ENCODE peak calls at places on chromosomes 4 and X, in four cellular contexts. One of them, this sample, is unnamed. For H3K4me1, the result is how much of the 10 kb centered on the place peaks cover.

GRCh38 chr4:163767993-163768392 is 273.5 kb downstream of the TMA16 start:
- DNase-seq in endothelial cell of umbilical vein: no peak
- DNase-seq in stomach: no peak
- DNase-seq in suprapubic skin: no peak
- DNase-seq in this sample: no peak

GRCh38 chr4:104976258-104976657 is 170.4 kb upstream of the TET2 start:
- DNase-seq in suprapubic skin: no peak
- DNase-seq in stomach: no peak
- DNase-seq in endothelial cell of umbilical vein: no peak
- DNase-seq in this sample: no peak

GRCh38 chr4:69563424-69563823 is 67.7 kb upstream of the UGT2B4 start:
- DNase-seq in suprapubic skin: no peak
- DNase-seq in stomach: no peak
- DNase-seq in endothelial cell of umbilical vein: no peak
- DNase-seq in this sample: no peak

GRCh38 chr4:39118034-39118658 is 56.1 kb downstream of the KLHL5 start:
- DNase-seq in endothelial cell of umbilical vein: no peak
- DNase-seq in suprapubic skin: no peak
- DNase-seq in stomach: no peak
- DNase-seq in this sample: no peak

GRCh38 chrX:14616876-14617275 is 87.5 kb downstream of the GLRA2 start:
- DNase-seq in endothelial cell of umbilical vein: no peak
- DNase-seq in stomach: no peak
- DNase-seq in suprapubic skin: no peak
- DNase-seq in this sample: no peak

GRCh38 chr4:70734168-70734954 is 12.6 kb downstream of the RUFY3 start:
- DNase-seq in suprapubic skin: no peak
- DNase-seq in endothelial cell of umbilical vein: peak
- DNase-seq in stomach: no peak
- DNase-seq in this sample: peak

GRCh38 chr4:6372649-6373525 is 99.5 kb downstream of the PPP2R2C start:
- DNase-seq in stomach: no peak
- DNase-seq in endothelial cell of umbilical vein: peak
- DNase-seq in suprapubic skin: no peak
- DNase-seq in this sample: no peak

GRCh38 chr4:38049545-38050170 is 89.5 kb downstream of the PTTG2 start:
- DNase-seq in endothelial cell of umbilical vein: no peak
- DNase-seq in suprapubic skin: no peak
- DNase-seq in stomach: no peak
- DNase-seq in this sample: no peak

GRCh38 chr4:1476140-1476513 is 69.9 kb upstream of the NKX1-1 start:
- DNase-seq in stomach: no peak
- DNase-seq in endothelial cell of umbilical vein: no peak
- DNase-seq in suprapubic skin: peak
- DNase-seq in this sample: no peak

DNA sequence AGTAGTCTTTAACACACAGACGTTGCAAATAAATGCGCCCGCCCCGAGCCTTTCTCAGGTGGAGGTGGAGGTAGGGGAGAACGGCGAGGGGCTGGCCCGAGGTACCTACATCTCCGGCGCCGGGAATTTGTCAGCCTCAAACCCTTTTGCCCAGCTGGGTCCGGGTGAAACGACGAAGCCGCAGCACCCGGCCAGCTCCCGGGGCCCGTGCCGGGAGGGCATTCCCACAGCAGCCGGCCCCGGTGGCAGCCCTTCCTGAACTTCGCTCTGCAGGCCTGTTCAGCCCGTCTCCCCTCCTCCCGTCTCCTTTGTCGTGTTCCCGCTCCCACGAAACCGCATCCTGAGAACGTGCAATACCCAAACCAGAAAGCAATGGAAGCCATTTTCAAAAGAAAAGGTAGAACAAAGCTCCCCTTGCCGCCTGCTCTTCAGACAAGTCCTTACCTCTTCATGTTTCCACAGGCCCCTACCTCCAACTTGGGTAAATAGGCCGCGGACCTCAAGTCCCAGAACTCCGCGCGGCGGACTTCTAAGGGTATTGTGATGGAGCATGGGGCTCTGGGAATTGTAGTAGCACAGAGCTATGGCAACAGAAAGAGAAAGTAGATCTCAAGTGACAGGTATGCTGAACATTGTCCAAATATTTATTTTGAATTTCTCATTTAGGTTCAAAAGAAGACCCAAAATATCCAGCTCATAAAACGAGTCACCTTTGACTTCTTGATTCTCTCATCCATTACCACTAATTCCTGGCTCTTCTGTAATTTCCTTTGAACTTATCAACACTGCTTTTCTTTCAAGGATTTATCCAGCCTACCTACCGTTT is at the start of gene RBM41:
- DNase-seq in endothelial cell of umbilical vein: peak
- DNase-seq in stomach: peak
- DNase-seq in suprapubic skin: peak
- DNase-seq in this sample: peak
- TF ChIP-seq POLR2AphosphoS5 in endothelial cell of umbilical vein: no peak
- TF ChIP-seq POLR2AphosphoS5 in stomach: peak
- TF ChIP-seq POLR2AphosphoS5 in suprapubic skin: no peak
- TF ChIP-seq POLR2AphosphoS5 in this sample: peak

DNA sequence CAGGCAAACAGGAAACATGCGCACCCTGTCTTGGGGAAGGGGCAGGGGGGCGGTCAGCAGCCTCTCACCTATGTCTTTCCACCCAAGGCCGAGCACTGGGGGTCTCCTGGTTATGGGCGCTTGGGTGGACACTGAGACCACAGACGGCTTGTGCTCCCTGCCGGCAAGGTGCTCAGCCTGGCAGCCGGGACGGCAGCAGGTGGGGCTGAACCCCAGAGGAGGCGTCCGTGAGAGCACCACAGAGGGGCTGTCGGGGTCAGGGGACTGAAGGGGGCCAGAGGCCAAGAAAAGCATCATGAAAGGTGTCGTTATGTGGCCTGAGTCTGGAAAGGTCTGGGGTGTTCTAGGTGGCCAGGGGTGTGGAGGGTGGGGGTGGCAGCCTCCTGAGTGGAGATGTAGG is 19.6 kb downstream of the DOK7 start:
- DNase-seq in suprapubic skin: no peak
- DNase-seq in endothelial cell of umbilical vein: no peak
- DNase-seq in stomach: no peak
- DNase-seq in this sample: no peak
- H3K4me1 ChIP-seq in suprapubic skin: under half
- H3K4me1 ChIP-seq in endothelial cell of umbilical vein: under half
- H3K4me1 ChIP-seq in stomach: half or more
- H3K4me1 ChIP-seq in this sample: under half

DNA sequence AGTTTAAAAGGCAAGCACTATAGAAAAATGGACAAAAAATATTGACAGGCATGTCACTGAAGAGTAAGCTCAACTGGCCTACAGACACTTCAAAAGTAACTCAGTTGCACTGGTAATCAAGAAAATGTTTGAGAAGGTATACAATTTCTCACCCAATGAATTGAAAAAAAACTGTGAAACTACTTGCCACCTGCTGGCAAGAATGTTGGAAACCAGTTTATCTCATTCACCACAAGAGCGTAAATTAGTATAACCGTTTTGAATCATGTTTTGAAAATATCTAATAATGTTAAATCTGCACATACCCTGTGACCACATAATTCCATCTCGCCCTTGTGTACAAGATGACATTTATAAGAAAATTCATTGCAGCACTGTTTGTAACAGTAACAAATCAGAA is 31.7 kb downstream of the TXK start:
- DNase-seq in suprapubic skin: no peak
- DNase-seq in endothelial cell of umbilical vein: no peak
- DNase-seq in stomach: no peak
- DNase-seq in this sample: no peak
- TF ChIP-seq CTCF in suprapubic skin: no peak
- TF ChIP-seq CTCF in endothelial cell of umbilical vein: no peak
- TF ChIP-seq CTCF in stomach: no peak
- TF ChIP-seq CTCF in this sample: no peak

GRCh38 chr4:10098770-10099139 is 17.8 kb downstream of the WDR1 start:
- DNase-seq in stomach: no peak
- DNase-seq in endothelial cell of umbilical vein: no peak
- DNase-seq in suprapubic skin: no peak
- DNase-seq in this sample: no peak
- TF ChIP-seq POLR2AphosphoS5 in stomach: no peak
- TF ChIP-seq POLR2AphosphoS5 in endothelial cell of umbilical vein: no peak
- TF ChIP-seq POLR2AphosphoS5 in suprapubic skin: no peak
- TF ChIP-seq POLR2AphosphoS5 in this sample: no peak

GRCh38 chrX:136067097-136067496 is 80.2 kb upstream of the FHL1 start:
- DNase-seq in suprapubic skin: no peak
- DNase-seq in stomach: no peak
- DNase-seq in endothelial cell of umbilical vein: no peak
- DNase-seq in this sample: no peak
- H3K4me1 ChIP-seq in suprapubic skin: under half
- H3K4me1 ChIP-seq in stomach: under half
- H3K4me1 ChIP-seq in endothelial cell of umbilical vein: under half
- H3K4me1 ChIP-seq in this sample: under half

DNA sequence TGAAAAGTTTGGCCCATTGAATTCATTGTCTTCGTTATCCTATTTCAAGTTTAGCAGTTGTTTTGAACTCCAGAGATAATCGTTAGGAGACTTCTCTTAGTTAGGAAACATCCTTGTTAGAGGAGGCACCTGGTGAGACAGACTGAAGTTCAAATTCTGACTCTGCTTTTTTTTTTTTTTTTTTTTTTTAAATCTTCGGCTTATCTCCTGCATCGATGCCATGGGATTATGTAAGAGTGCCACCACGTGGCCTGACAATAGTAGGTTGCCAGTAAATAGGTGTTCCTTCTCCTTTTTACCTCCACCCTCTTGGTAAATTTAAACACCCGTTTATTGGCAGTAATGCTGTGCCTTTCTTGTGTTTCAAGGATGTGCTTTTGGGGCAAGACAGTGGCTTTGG is 149.3 kb downstream of the SOWAHB start:
- DNase-seq in suprapubic skin: no peak
- DNase-seq in endothelial cell of umbilical vein: peak
- DNase-seq in stomach: peak
- DNase-seq in this sample: peak
- TF ChIP-seq CTCF in suprapubic skin: no peak
- TF ChIP-seq CTCF in endothelial cell of umbilical vein: peak
- TF ChIP-seq CTCF in stomach: no peak
- TF ChIP-seq CTCF in this sample: peak

This sample was measured in prostate gland.